ENCODE peak calls at places on chromosomes 1 and 21, in seven cellular contexts. X is prostate gland, K is gastrocnemius medialis, F is K562, W is HCT116, Y is ovary, T is NB4. M is an unnamed sample.

GRCh38 chr1:241612533-241613505 is 27.4 kb downstream of the CHML start:
- DNase-seq in T (peak), X (no peak), W (no peak), K (no peak), Y (no peak), F (no peak), M (no peak)

GRCh38 chr1:242828199-242828598 is 303.7 kb upstream of the PLD5 start:
- DNase-seq in T (peak), X (no peak), K (no peak), F (no peak), W (no peak), Y (no peak), M (no peak)

GRCh38 chr21:32306021-32306780 is 7.5 kb downstream of the MRAP start:
- DNase-seq in W (no peak), X (no peak), K (no peak), T (peak), F (no peak), Y (no peak), M (no peak)

GRCh38 chr1:241229216-241229615 is 127.8 kb downstream of the RGS7 start:
- DNase-seq in T (no peak), F (no peak), K (no peak), W (no peak), Y (no peak), X (no peak), M (no peak)

GRCh38 chr21:38297193-38297592 is 40.4 kb downstream of the KCNJ15 start:
- DNase-seq in Y (no peak), W (no peak), K (no peak), X (peak), F (no peak), T (no peak), M (no peak)

GRCh38 chr1:166811691-166812090 is 27.6 kb upstream of the POGK start:
- DNase-seq in T (no peak), K (no peak), X (no peak), F (no peak), Y (no peak), W (no peak), M (no peak)

GRCh38 chr1:244050835-244051444 is at the start of gene ZBTB18:
- DNase-seq in Y (no peak), K (peak), X (no peak), F (no peak), W (no peak), T (peak), M (no peak)

GRCh38 chr1:54791880-54792522 is 9.1 kb downstream of the TTC22 start:
- DNase-seq in Y (no peak), X (no peak), K (no peak), T (peak), F (peak), W (peak), M (no peak)

GRCh38 chr21:45073301-45074047 is 906 bp upstream of the ADARB1 start:
- DNase-seq in W (no peak), K (no peak), T (peak), F (peak), Y (peak), X (peak), M (peak)

GRCh38 chr1:116515702-116516101 is 55.1 kb downstream of the CD58 start:
- DNase-seq in Y (no peak), F (no peak), K (no peak), X (no peak), T (peak), W (no peak), M (no peak)

GRCh38 chr21:45297329-45297728 is 9.6 kb upstream of the POFUT2 start:
- DNase-seq in W (no peak), K (no peak), T (no peak), F (no peak), Y (no peak), X (no peak), M (no peak)

GRCh38 chr21:35982717-35983116 is 77.6 kb downstream of the SETD4 start:
- DNase-seq in W (no peak), F (no peak), Y (no peak), K (no peak), T (no peak), X (no peak), M (no peak)

GRCh38 chr1:89644119-89644814 is 11.3 kb downstream of the LRRC8C start:
- DNase-seq in W (no peak), T (no peak), F (no peak), K (no peak), X (no peak), Y (no peak), M (no peak)

GRCh38 chr1:34918609-34919561 is 10.6 kb downstream of the DLGAP3 start:
- DNase-seq in F (peak), W (no peak), X (no peak), Y (no peak), T (peak), K (no peak), M (no peak)

GRCh38 chr1:110548381-110548780 is 29.4 kb upstream of the KCNA10 start:
- DNase-seq in T (peak), W (peak), K (no peak), Y (no peak), X (no peak), F (peak), M (no peak)

GRCh38 chr1:11682287-11682771 is 1.4 kb upstream of the MAD2L2 start:
- DNase-seq in F (no peak), W (no peak), X (no peak), K (no peak), T (no peak), Y (no peak), M (no peak)

GRCh38 chr1:173257805-173258204 is 50.7 kb upstream of the TNFSF4 start:
- DNase-seq in F (no peak), W (no peak), Y (no peak), X (no peak), K (no peak), T (no peak), M (no peak)

GRCh38 chr1:154806333-154806732 is 63.7 kb downstream of the KCNN3 start:
- DNase-seq in X (no peak), Y (no peak), T (no peak), K (no peak), F (no peak), W (no peak), M (no peak)

GRCh38 chr1:209653915-209654351 is 1.7 kb upstream of the LAMB3 start:
- DNase-seq in Y (no peak), K (no peak), X (peak), T (no peak), F (no peak), W (no peak), M (no peak)

GRCh38 chr1:231861541-231862481 is 235.2 kb downstream of the DISC1 start:
- DNase-seq in Y (no peak), K (no peak), T (no peak), W (no peak), X (peak), F (no peak), M (no peak)

GRCh38 chr1:7565099-7565750 is 205.9 kb upstream of the VAMP3 start:
- DNase-seq in W (no peak), Y (no peak), T (no peak), K (no peak), F (no peak), X (no peak), M (no peak)

GRCh38 chr1:7566417-7567375 is 204.4 kb upstream of the VAMP3 start:
- DNase-seq in X (no peak), K (no peak), W (no peak), F (no peak), T (no peak), Y (no peak), M (no peak)

GRCh38 chr1:7568901-7569524 is 202.1 kb upstream of the VAMP3 start:
- DNase-seq in T (no peak), X (no peak), Y (no peak), W (no peak), F (no peak), K (no peak), M (no peak)

GRCh38 chr1:7568053-7568452 is 203.0 kb upstream of the VAMP3 start:
- DNase-seq in F (no peak), T (no peak), X (no peak), W (no peak), Y (no peak), K (no peak), M (no peak)

GRCh38 chr1:7567376-7567775 is 203.7 kb upstream of the VAMP3 start:
- DNase-seq in Y (no peak), W (no peak), F (no peak), K (no peak), T (no peak), X (no peak), M (no peak)
- TF ChIP-seq POLR2A in Y (no peak), W (no peak), F (no peak), K (no peak), T (no peak), X (no peak), M (no peak)

GRCh38 chr1:6783956-6784559 is 1.2 kb upstream of the CAMTA1 start:
- DNase-seq in Y (no peak), F (no peak), K (no peak), X (no peak), W (no peak), T (peak), M (no peak)

GRCh38 chr1:6784560-6785317 is 515 bp upstream of the CAMTA1 start:
- DNase-seq in F (peak), X (peak), Y (peak), K (peak), T (peak), W (peak), M (peak)

GRCh38 chr1:6783221-6783620 is 2.0 kb upstream of the CAMTA1 start:
- DNase-seq in W (no peak), F (no peak), T (peak), X (no peak), K (no peak), Y (no peak), M (no peak)

GRCh38 chr1:6785721-6786505 is 659 bp downstream of the CAMTA1 start:
- DNase-seq in W (no peak), F (peak), Y (peak), X (peak), K (peak), T (peak), M (no peak)

GRCh38 chr1:6785318-6785712 is at the start of gene CAMTA1:
- DNase-seq in T (no peak), Y (no peak), K (no peak), F (no peak), W (no peak), X (no peak), M (no peak)
- TF ChIP-seq POLR2A in T (peak), Y (peak), K (peak), F (no peak), W (no peak), X (peak), M (no peak)

GRCh38 chr1:226649244-226649643 is 89.8 kb downstream of the ITPKB start:
- DNase-seq in W (no peak), T (no peak), Y (no peak), X (no peak), F (no peak), K (no peak), M (no peak)
- TF ChIP-seq POLR2A in W (no peak), T (no peak), Y (no peak), X (no peak), F (no peak), K (no peak), M (no peak)

DNA sequence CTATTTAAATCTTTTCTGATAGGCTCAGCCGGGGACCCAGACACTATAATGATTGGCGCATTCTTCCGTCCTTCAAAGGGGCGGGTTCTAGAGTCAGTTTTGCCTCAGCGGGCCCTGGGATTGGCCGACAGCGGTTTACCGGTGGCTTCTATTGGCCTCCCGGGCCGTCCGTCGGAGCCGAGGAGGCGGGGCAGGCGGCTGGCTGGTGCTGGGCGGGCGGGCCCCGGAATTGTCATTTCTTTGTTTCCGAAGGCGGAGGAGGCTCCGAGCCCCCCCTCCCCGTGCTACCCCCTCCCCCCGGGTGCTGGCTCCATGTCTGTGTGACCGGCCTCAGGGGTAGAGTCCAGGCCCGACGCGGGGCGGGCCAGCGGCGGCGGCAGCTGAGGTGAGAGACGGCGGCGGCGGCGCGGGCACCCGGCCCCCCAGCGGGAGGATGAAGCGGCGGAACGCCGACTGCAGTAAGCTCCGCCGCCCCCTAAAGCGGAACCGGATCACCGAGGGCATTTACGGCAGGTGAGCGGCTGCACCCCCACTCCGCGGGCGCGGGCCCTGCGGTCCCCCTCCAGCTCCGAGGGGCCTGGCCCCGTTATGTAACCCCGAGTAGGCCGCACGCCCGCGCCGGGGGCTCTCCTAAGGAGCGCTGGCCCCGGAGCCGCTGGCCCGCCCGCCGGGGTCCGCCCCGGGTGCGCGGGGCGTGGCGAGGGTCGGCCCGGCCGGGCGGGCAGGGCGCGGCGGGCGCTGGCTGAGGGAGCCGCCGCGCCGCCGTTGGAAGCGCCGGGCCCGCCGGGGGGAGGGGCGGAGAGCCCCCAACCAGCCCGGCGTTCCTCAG is at the start of gene MACO1:
- DNase-seq in F (peak), T (peak), X (peak), K (peak), W (peak), Y (peak), M (peak)
- TF ChIP-seq POLR2A in F (no peak), T (no peak), X (peak), K (peak), W (no peak), Y (no peak), M (no peak)

DNA sequence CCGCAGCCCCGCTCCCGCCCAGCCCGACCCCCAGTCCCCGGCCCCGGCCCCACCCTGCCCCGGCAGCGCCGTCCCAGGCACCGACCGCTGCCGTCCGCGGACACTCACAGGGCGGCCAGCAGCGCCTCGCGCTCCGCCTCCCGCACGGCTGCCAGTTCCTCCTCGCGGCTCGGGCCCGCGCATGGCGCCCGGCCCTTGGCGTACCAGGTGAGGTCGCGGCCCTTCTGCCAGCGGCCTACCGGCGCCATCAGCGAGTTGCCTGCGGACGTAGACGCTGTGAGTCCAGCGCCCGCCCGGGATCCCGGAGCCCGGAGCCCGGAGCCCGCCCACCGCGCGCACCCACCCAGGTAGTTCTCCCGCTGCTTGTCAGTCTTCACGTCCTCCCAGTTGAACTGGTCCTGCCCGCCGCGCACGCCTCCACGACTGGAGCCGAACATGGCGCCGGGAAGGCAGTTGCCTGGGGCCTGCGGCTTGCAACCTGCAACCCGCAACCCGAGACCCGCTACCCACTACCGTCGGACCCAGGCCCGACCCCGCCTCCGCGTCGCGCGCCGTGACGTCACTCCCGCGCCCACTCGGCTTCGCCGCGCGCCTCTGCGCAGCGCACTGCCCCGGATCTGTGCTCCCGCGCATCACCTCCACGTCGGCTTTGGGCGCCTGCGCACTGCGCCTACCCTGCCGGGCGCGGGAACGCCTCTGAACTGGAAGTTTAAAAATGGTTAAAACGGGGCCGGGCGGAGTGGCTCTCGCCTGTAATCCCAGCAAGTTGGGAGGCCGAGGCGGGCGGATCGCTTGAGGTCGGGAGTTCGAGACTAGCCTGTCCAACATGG is at the start of gene C1orf35:
- DNase-seq in X (peak), Y (peak), K (peak), F (peak), W (peak), T (peak), M (peak)
- TF ChIP-seq POLR2A in X (peak), Y (peak), K (peak), F (peak), W (peak), T (peak), M (peak)

DNA sequence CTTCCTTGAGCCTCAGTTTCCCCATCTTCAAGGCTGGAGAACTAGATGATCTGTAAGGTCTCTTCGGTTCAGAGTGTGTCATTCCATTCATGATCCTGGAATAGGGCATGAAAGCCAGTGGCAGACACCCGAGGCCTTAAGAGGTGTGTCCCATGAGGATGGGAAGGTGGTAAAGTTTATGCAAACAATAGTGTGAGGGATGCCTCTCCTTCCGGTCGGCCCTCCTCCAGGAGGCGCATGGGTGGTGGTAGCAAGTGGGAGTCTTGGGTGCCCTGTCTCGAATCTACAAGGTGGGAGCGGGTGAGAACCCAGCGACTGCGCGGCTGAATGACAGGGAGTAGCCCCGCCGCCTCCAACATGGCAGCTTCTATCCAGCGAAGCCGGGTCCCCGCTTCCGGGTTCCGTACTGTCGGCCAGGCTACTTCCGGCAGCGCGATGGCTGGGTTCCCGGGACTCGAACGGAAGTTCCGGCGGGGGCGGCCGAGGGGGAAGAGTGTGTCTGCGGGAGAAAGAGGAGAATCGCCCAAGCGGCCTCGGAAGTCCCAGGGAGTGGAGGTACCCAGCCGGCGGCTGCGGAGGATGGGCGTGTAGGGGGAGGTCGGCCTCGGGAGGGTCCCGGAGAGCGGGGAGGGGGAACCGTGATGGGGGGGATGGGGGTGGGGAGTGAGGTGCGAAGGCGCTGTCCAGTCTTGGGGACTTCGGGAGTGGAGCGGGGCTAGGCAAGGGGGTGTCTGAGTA is at the start of gene LYPLA2:
- DNase-seq in F (peak), W (peak), T (peak), K (peak), Y (peak), X (peak), M (peak)
- TF ChIP-seq POLR2A in F (peak), W (no peak), T (peak), K (peak), Y (peak), X (peak), M (peak)

DNA sequence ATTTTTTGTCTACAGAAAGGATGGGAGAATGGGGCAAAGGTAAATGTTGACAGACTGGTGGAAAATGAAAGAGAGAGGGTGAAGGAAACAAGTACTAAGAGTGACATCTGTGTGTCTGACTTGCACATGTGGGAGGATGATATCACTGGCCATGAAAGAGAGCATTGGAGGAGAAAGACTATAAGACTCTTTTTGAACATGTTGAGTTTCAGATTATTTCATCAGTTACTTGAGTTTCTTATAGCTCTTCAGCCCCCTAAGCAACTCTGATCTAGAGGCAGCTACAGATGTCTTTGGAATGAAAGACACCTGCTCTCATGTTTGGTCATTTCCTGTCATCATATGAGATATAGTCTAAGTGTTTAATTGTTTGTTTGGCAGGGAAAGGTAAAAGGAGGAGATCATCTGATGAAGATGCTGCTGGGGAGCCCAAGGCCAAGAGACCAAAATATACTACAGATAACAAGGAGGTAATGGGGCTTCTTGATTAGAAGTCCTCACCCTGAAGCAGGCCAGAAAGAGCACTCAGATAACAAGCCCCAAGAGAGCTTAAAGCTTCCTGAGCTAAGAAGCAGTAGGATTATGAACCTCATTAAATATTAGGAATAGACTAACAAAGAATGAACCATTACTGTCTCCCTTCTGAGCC is 4.5 kb downstream of the POLR3C start:
- DNase-seq in X (no peak), Y (no peak), K (no peak), W (no peak), F (no peak), T (no peak), M (no peak)
- TF ChIP-seq POLR2A in X (no peak), Y (no peak), K (no peak), W (no peak), F (no peak), T (no peak), M (no peak)